ENCODE peak calls at places on chromosomes 1 and 21, in ten cellular contexts. One of them, this sample, is unnamed.

GRCh38 chr1:162552684-162553252 is 8.8 kb upstream of the UAP1 start:
- DNase-seq in left lung: no peak
- DNase-seq in amniotic epithelial cell: no peak
- DNase-seq in CD8-positive, alpha-beta T cell: no peak
- DNase-seq in glutamatergic neuron: no peak
- DNase-seq in NCI-H510A: no peak
- DNase-seq in CD14-positive monocyte: no peak
- DNase-seq in B cell: no peak
- DNase-seq in stimulated activated CD4-positive, alpha-beta T cell treated with anti-CD3 and anti-CD28 coated beads, Interleukin-15, amount 100 ng/mL, for 24 hours: no peak
- DNase-seq in Kasumi-1: no peak
- DNase-seq in this sample: no peak

GRCh38 chr1:53732912-53733317 is 6.0 kb downstream of the GLIS1 start:
- DNase-seq in stimulated activated CD4-positive, alpha-beta T cell treated with anti-CD3 and anti-CD28 coated beads, Interleukin-15, amount 100 ng/mL, for 24 hours: no peak
- DNase-seq in Kasumi-1: no peak
- DNase-seq in NCI-H510A: no peak
- DNase-seq in CD8-positive, alpha-beta T cell: no peak
- DNase-seq in CD14-positive monocyte: no peak
- DNase-seq in left lung: no peak
- DNase-seq in amniotic epithelial cell: peak
- DNase-seq in B cell: no peak
- DNase-seq in glutamatergic neuron: no peak
- DNase-seq in this sample: no peak

GRCh38 chr21:32448803-32449594 is 36.5 kb downstream of the EVA1C start:
- DNase-seq in left lung: no peak
- DNase-seq in glutamatergic neuron: no peak
- DNase-seq in stimulated activated CD4-positive, alpha-beta T cell treated with anti-CD3 and anti-CD28 coated beads, Interleukin-15, amount 100 ng/mL, for 24 hours: no peak
- DNase-seq in B cell: no peak
- DNase-seq in NCI-H510A: no peak
- DNase-seq in amniotic epithelial cell: no peak
- DNase-seq in Kasumi-1: no peak
- DNase-seq in CD14-positive monocyte: no peak
- DNase-seq in CD8-positive, alpha-beta T cell: no peak
- DNase-seq in this sample: no peak

GRCh38 chr1:203120325-203121138 is 7.0 kb upstream of the ADORA1 start:
- DNase-seq in left lung: no peak
- DNase-seq in B cell: no peak
- DNase-seq in glutamatergic neuron: no peak
- DNase-seq in amniotic epithelial cell: no peak
- DNase-seq in stimulated activated CD4-positive, alpha-beta T cell treated with anti-CD3 and anti-CD28 coated beads, Interleukin-15, amount 100 ng/mL, for 24 hours: no peak
- DNase-seq in NCI-H510A: no peak
- DNase-seq in CD14-positive monocyte: no peak
- DNase-seq in Kasumi-1: peak
- DNase-seq in CD8-positive, alpha-beta T cell: no peak
- DNase-seq in this sample: no peak

GRCh38 chr1:6599141-6599975 is 3.3 kb downstream of the KLHL21 start:
- DNase-seq in stimulated activated CD4-positive, alpha-beta T cell treated with anti-CD3 and anti-CD28 coated beads, Interleukin-15, amount 100 ng/mL, for 24 hours: peak
- DNase-seq in Kasumi-1: peak
- DNase-seq in left lung: peak
- DNase-seq in glutamatergic neuron: no peak
- DNase-seq in B cell: peak
- DNase-seq in amniotic epithelial cell: no peak
- DNase-seq in NCI-H510A: no peak
- DNase-seq in CD8-positive, alpha-beta T cell: peak
- DNase-seq in CD14-positive monocyte: peak
- DNase-seq in this sample: no peak

GRCh38 chr1:74714429-74715362 is 18.2 kb downstream of the CRYZ start:
- DNase-seq in glutamatergic neuron: no peak
- DNase-seq in NCI-H510A: no peak
- DNase-seq in B cell: no peak
- DNase-seq in Kasumi-1: no peak
- DNase-seq in left lung: no peak
- DNase-seq in CD14-positive monocyte: no peak
- DNase-seq in stimulated activated CD4-positive, alpha-beta T cell treated with anti-CD3 and anti-CD28 coated beads, Interleukin-15, amount 100 ng/mL, for 24 hours: no peak
- DNase-seq in CD8-positive, alpha-beta T cell: no peak
- DNase-seq in amniotic epithelial cell: peak
- DNase-seq in this sample: no peak

GRCh38 chr1:246971322-246971721 is 36.5 kb downstream of the ZNF695 start:
- DNase-seq in Kasumi-1: no peak
- DNase-seq in stimulated activated CD4-positive, alpha-beta T cell treated with anti-CD3 and anti-CD28 coated beads, Interleukin-15, amount 100 ng/mL, for 24 hours: peak
- DNase-seq in B cell: no peak
- DNase-seq in NCI-H510A: no peak
- DNase-seq in glutamatergic neuron: peak
- DNase-seq in left lung: peak
- DNase-seq in CD8-positive, alpha-beta T cell: peak
- DNase-seq in amniotic epithelial cell: peak
- DNase-seq in CD14-positive monocyte: no peak
- DNase-seq in this sample: no peak

GRCh38 chr1:46653405-46653853 is 14.7 kb downstream of the ATPAF1 start:
- DNase-seq in glutamatergic neuron: no peak
- DNase-seq in NCI-H510A: no peak
- DNase-seq in CD14-positive monocyte: no peak
- DNase-seq in B cell: no peak
- DNase-seq in CD8-positive, alpha-beta T cell: no peak
- DNase-seq in amniotic epithelial cell: peak
- DNase-seq in stimulated activated CD4-positive, alpha-beta T cell treated with anti-CD3 and anti-CD28 coated beads, Interleukin-15, amount 100 ng/mL, for 24 hours: no peak
- DNase-seq in left lung: no peak
- DNase-seq in Kasumi-1: no peak
- DNase-seq in this sample: no peak

GRCh38 chr1:66505671-66506392 is 28.1 kb upstream of the SGIP1 start:
- DNase-seq in stimulated activated CD4-positive, alpha-beta T cell treated with anti-CD3 and anti-CD28 coated beads, Interleukin-15, amount 100 ng/mL, for 24 hours: no peak
- DNase-seq in amniotic epithelial cell: peak
- DNase-seq in CD14-positive monocyte: no peak
- DNase-seq in left lung: no peak
- DNase-seq in CD8-positive, alpha-beta T cell: no peak
- DNase-seq in Kasumi-1: no peak
- DNase-seq in B cell: no peak
- DNase-seq in NCI-H510A: no peak
- DNase-seq in glutamatergic neuron: no peak
- DNase-seq in this sample: no peak

GRCh38 chr21:40386301-40386911 is 460.6 kb downstream of the DSCAM start:
- DNase-seq in CD14-positive monocyte: no peak
- DNase-seq in left lung: peak
- DNase-seq in amniotic epithelial cell: no peak
- DNase-seq in Kasumi-1: peak
- DNase-seq in B cell: no peak
- DNase-seq in stimulated activated CD4-positive, alpha-beta T cell treated with anti-CD3 and anti-CD28 coated beads, Interleukin-15, amount 100 ng/mL, for 24 hours: peak
- DNase-seq in glutamatergic neuron: peak
- DNase-seq in CD8-positive, alpha-beta T cell: no peak
- DNase-seq in NCI-H510A: no peak
- DNase-seq in this sample: peak

GRCh38 chr1:229431270-229432115 is 2.4 kb downstream of the ACTA1 start:
- DNase-seq in amniotic epithelial cell: no peak
- DNase-seq in CD14-positive monocyte: no peak
- DNase-seq in B cell: no peak
- DNase-seq in Kasumi-1: no peak
- DNase-seq in glutamatergic neuron: no peak
- DNase-seq in CD8-positive, alpha-beta T cell: no peak
- DNase-seq in stimulated activated CD4-positive, alpha-beta T cell treated with anti-CD3 and anti-CD28 coated beads, Interleukin-15, amount 100 ng/mL, for 24 hours: no peak
- DNase-seq in left lung: no peak
- DNase-seq in NCI-H510A: no peak
- DNase-seq in this sample: no peak

GRCh38 chr1:114093624-114094302 is 59.9 kb downstream of the SYT6 start:
- DNase-seq in B cell: no peak
- DNase-seq in stimulated activated CD4-positive, alpha-beta T cell treated with anti-CD3 and anti-CD28 coated beads, Interleukin-15, amount 100 ng/mL, for 24 hours: no peak
- DNase-seq in CD14-positive monocyte: no peak
- DNase-seq in glutamatergic neuron: no peak
- DNase-seq in NCI-H510A: no peak
- DNase-seq in left lung: no peak
- DNase-seq in Kasumi-1: no peak
- DNase-seq in amniotic epithelial cell: peak
- DNase-seq in CD8-positive, alpha-beta T cell: no peak
- DNase-seq in this sample: no peak

GRCh38 chr1:226987623-226988336 is 47.7 kb downstream of the COQ8A start:
- DNase-seq in left lung: no peak
- DNase-seq in NCI-H510A: no peak
- DNase-seq in amniotic epithelial cell: no peak
- DNase-seq in Kasumi-1: no peak
- DNase-seq in B cell: no peak
- DNase-seq in stimulated activated CD4-positive, alpha-beta T cell treated with anti-CD3 and anti-CD28 coated beads, Interleukin-15, amount 100 ng/mL, for 24 hours: no peak
- DNase-seq in CD8-positive, alpha-beta T cell: no peak
- DNase-seq in glutamatergic neuron: no peak
- DNase-seq in CD14-positive monocyte: peak
- DNase-seq in this sample: no peak

GRCh38 chr1:22411589-22411988 is 40.1 kb upstream of the ZBTB40 start:
- DNase-seq in amniotic epithelial cell: no peak
- DNase-seq in CD8-positive, alpha-beta T cell: no peak
- DNase-seq in CD14-positive monocyte: no peak
- DNase-seq in NCI-H510A: no peak
- DNase-seq in Kasumi-1: no peak
- DNase-seq in left lung: no peak
- DNase-seq in glutamatergic neuron: no peak
- DNase-seq in stimulated activated CD4-positive, alpha-beta T cell treated with anti-CD3 and anti-CD28 coated beads, Interleukin-15, amount 100 ng/mL, for 24 hours: no peak
- DNase-seq in B cell: no peak
- DNase-seq in this sample: no peak

This sample was measured in SK-N-SH.